ENCODE peak calls at places on chromosomes 11 and 22, in eight cellular contexts. W is neuronal stem cell, Z is BJ, A is colonic mucosa, M is K562, X is thoracic aorta, R is IMR-90, C is Caco-2. B is an unnamed sample. For H3K27me3, the result is how much of the 10 kb centered on the place peaks cover.

GRCh38 chr11:65854871-65855837 is 2.8 kb downstream of the CFL1 start:
- DNase-seq in M (no peak), A (peak), Z (no peak), X (no peak), W (no peak), C (peak), R (no peak), B (peak)

GRCh38 chr22:46083383-46084350 is 66.7 kb upstream of the PPARA start:
- DNase-seq in W (no peak), Z (no peak), M (no peak), A (no peak), X (no peak), C (peak), R (no peak), B (no peak)

GRCh38 chr11:100367892-100368291 is 319.2 kb upstream of the ARHGAP42 start:
- DNase-seq in M (no peak), R (no peak), Z (no peak), X (no peak), C (no peak), W (no peak), A (no peak), B (no peak)

GRCh38 chr22:19870153-19871022 is 15.7 kb upstream of the GNB1L start:
- DNase-seq in Z (no peak), A (peak), W (no peak), X (no peak), R (no peak), M (no peak), C (peak), B (peak)

GRCh38 chr22:42338502-42338901 is 68.0 kb upstream of the TCF20 start:
- DNase-seq in X (no peak), A (peak), R (no peak), M (no peak), C (no peak), W (no peak), Z (no peak), B (no peak)

GRCh38 chr22:30425616-30426394 is at the start of gene MTFP1:
- DNase-seq in M (peak), X (no peak), W (peak), R (peak), C (peak), Z (no peak), A (peak), B (no peak)

GRCh38 chr11:14413307-14414072 is 54.5 kb upstream of the RRAS2 start:
- DNase-seq in C (no peak), A (no peak), M (peak), X (no peak), R (peak), Z (peak), W (no peak), B (peak)

GRCh38 chr11:79406376-79406775 is 34.5 kb downstream of the TENM4 start:
- DNase-seq in M (no peak), C (no peak), W (no peak), X (no peak), A (no peak), Z (no peak), R (no peak), B (no peak)

GRCh38 chr11:44595964-44596381 is 30.5 kb downstream of the CD82 start:
- DNase-seq in X (no peak), M (no peak), W (no peak), Z (no peak), R (no peak), C (no peak), A (no peak), B (peak)

GRCh38 chr11:57210731-57211335 is 26.2 kb downstream of the APLNR start:
- DNase-seq in R (no peak), A (no peak), Z (no peak), C (no peak), M (no peak), X (no peak), W (no peak), B (no peak)

GRCh38 chr11:27211370-27212127 is 151.5 kb downstream of the CCDC34 start:
- DNase-seq in A (no peak), R (no peak), X (no peak), C (no peak), Z (no peak), M (peak), W (no peak), B (peak)

GRCh38 chr11:59647245-59647965 is 21.4 kb downstream of the PATL1 start:
- DNase-seq in W (no peak), X (no peak), Z (no peak), A (no peak), R (no peak), M (no peak), C (no peak), B (no peak)

GRCh38 chr11:33475999-33476398 is 218.8 kb downstream of the HIPK3 start:
- DNase-seq in X (no peak), C (no peak), M (no peak), R (peak), W (no peak), Z (no peak), A (no peak), B (peak)

GRCh38 chr11:125980421-125980820 is 34.6 kb downstream of the VSIG10L2 start:
- DNase-seq in Z (no peak), X (no peak), W (no peak), M (no peak), C (no peak), A (no peak), R (no peak), B (no peak)

GRCh38 chr22:29205598-29206371 is at the start of gene EMID1:
- DNase-seq in A (no peak), X (no peak), C (peak), W (peak), Z (no peak), M (peak), R (peak), B (peak)

GRCh38 chr11:116694017-116694725 is 78.6 kb downstream of the BUD13 start:
- DNase-seq in A (no peak), X (no peak), W (no peak), R (no peak), C (peak), M (no peak), Z (no peak), B (no peak)

GRCh38 chr11:116696381-116696941 is 76.3 kb downstream of the BUD13 start:
- DNase-seq in M (no peak), Z (no peak), X (no peak), R (no peak), W (no peak), A (peak), C (peak), B (peak)

GRCh38 chr11:116697011-116697410 is 75.8 kb downstream of the BUD13 start:
- DNase-seq in X (no peak), Z (no peak), W (no peak), R (no peak), C (peak), A (peak), M (no peak), B (no peak)

GRCh38 chr11:116694815-116695590 is 77.8 kb downstream of the BUD13 start:
- DNase-seq in W (no peak), M (no peak), Z (no peak), X (no peak), A (no peak), C (peak), R (no peak), B (no peak)

GRCh38 chr11:116695657-116696254 is 77.0 kb downstream of the BUD13 start:
- DNase-seq in Z (no peak), M (no peak), W (no peak), C (no peak), R (no peak), A (no peak), X (no peak), B (no peak)
- H3K27me3 ChIP-seq in Z (under half), M (under half), W (under half), C (under half), R (under half), A (under half), X (under half), B (under half)

DNA sequence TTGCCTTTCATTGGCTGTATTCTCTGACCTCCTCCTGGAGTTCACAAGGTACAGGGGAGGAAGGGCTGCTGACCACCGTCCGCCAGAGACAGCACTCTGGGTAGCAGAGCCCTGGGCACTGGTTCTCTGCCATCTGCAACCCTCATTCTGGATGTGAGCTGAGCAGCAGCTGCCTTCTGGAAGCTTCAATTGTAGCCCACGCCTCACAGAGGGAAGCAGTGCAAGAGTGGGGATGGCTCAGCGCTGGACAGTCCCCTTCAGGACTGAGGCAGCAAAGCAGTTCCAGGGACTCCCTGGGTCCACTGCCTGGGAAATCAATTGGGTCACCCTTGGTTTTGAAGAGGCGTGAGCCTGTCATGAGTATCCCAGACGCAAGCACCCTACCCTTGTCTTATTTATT is 346.2 kb downstream of the CADM1 start:
- DNase-seq in M (no peak), C (no peak), R (no peak), Z (no peak), A (no peak), X (no peak), W (no peak), B (no peak)
- H3K27me3 ChIP-seq in M (under half), C (under half), R (under half), Z (under half), A (under half), X (under half), W (half or more), B (under half)

GRCh38 chr22:26601726-26602125 is 11.8 kb upstream of the TPST2 start:
- DNase-seq in X (no peak), R (no peak), M (no peak), A (no peak), W (no peak), C (no peak), Z (no peak), B (no peak)
- H3K27me3 ChIP-seq in X (under half), R (under half), M (under half), A (under half), W (under half), C (under half), Z (under half), B (under half)

GRCh38 chr22:49674479-49674830 is 153.2 kb downstream of the BRD1 start:
- DNase-seq in C (no peak), X (no peak), A (no peak), Z (no peak), R (no peak), W (no peak), M (no peak), B (peak)

GRCh38 chr22:49673048-49673447 is 154.6 kb downstream of the BRD1 start:
- DNase-seq in A (no peak), W (no peak), C (no peak), Z (no peak), R (no peak), M (no peak), X (no peak), B (peak)

GRCh38 chr22:49670610-49671330 is 156.9 kb downstream of the BRD1 start:
- DNase-seq in A (no peak), Z (no peak), M (no peak), X (no peak), C (no peak), W (peak), R (no peak), B (peak)

GRCh38 chr22:49671331-49672012 is 156.2 kb downstream of the BRD1 start:
- DNase-seq in R (no peak), X (no peak), M (no peak), Z (no peak), C (no peak), A (no peak), W (no peak), B (peak)

GRCh38 chr22:49672013-49672516 is 155.6 kb downstream of the BRD1 start:
- DNase-seq in W (no peak), Z (no peak), C (no peak), A (no peak), M (no peak), R (no peak), X (no peak), B (peak)
- H3K27me3 ChIP-seq in W (half or more), Z (under half), C (under half), A (under half), M (under half), R (under half), X (under half), B (under half)

GRCh38 chr22:44522526-44523170 is 24.6 kb upstream of the RTL6 start:
- DNase-seq in W (no peak), X (no peak), A (no peak), Z (no peak), M (no peak), R (no peak), C (no peak), B (no peak)
- H3K27me3 ChIP-seq in W (under half), X (under half), A (under half), Z (under half), M (under half), R (under half), C (under half), B (under half)

DNA sequence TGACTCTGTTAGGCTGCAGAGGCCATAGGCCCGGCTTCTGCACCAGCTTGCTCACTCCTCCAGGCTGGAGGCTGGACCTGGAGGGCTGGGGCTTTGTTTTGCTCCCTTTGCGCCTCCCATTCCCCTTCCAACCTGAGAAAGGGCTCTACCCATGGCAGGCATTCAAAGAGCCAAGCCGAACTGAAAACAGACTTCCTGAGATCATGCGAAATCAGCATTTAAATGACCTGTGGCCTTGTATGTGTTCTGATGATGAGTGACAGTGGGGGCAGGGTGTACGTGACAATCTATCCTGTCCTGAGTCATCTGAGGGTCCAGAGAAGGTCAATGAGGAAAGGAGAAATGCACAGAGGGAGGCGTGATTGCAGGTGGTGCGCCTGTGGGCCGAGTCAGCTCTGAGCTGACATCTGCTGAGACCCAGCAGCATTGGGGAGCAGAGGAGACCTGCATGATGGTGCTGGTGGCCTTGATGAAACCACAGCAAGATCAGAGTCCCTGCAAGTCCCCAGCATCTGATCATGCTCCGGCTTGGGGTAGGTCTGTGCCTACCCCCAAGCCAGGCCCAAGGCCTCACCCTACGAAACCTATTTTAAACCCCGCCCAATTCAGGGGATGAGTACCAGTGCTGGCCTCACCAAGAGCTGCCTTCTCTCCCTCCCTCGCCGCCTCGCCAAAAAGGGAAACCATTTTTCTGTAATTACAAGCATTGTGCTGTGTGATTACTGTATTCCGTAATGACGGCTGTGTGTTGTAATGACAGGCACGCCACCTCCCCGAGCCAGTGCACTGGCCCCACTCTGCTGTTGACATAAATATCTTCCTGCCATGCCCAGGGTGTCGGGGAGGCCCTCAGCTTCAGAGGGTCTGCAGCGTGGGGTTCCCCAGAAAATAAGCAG is 95.2 kb upstream of the ANO1 start:
- DNase-seq in R (no peak), Z (no peak), A (no peak), M (peak), C (no peak), X (no peak), W (no peak), B (no peak)
- H3K27me3 ChIP-seq in R (under half), Z (under half), A (under half), M (under half), C (under half), X (under half), W (half or more), B (half or more)

B was measured in osteoblast.